ENCODE peak calls at places on chromosome 16, in eight cellular contexts. I is RPMI8226, C is Kasumi-1, G is heart right ventricle, V is EL, U is GM23338, X is tibial artery, T is NCI-H1930. J is an unnamed sample.

GRCh38 chr16:8957061-8957392 is 6.7 kb downstream of the USP7 start:
- DNase-seq in I (no peak), C (no peak), G (no peak), V (no peak), U (no peak), X (no peak), T (no peak), J (no peak)

GRCh38 chr16:4360538-4361021 is 9.5 kb upstream of the PAM16 start:
- DNase-seq in I (no peak), C (no peak), G (no peak), V (no peak), U (no peak), X (no peak), T (no peak), J (no peak)

GRCh38 chr16:81181013-81181720 is 57.3 kb upstream of the BCO1 start:
- DNase-seq in I (no peak), C (no peak), G (peak), V (peak), U (peak), X (peak), T (peak), J (peak)

GRCh38 chr16:1188781-1189189 is 35.9 kb downstream of the CACNA1H start:
- DNase-seq in I (peak), C (no peak), G (peak), V (peak), U (peak), X (no peak), T (no peak), J (peak)

GRCh38 chr16:89720520-89720858 is 209 bp downstream of the VPS9D1 start:
- DNase-seq in I (no peak), C (no peak), G (peak), V (peak), U (peak), X (no peak), T (no peak), J (no peak)

GRCh38 chr16:12214509-12214908 is 238.0 kb downstream of the SNX29 start:
- DNase-seq in I (no peak), C (no peak), G (no peak), V (no peak), U (peak), X (no peak), T (no peak), J (no peak)

GRCh38 chr16:12330541-12330940 is 354.0 kb downstream of the SNX29 start:
- DNase-seq in I (no peak), C (no peak), G (peak), V (no peak), U (no peak), X (no peak), T (no peak), J (no peak)

GRCh38 chr16:85317704-85318103 is 205.4 kb upstream of the CIBAR2 start:
- DNase-seq in I (no peak), C (no peak), G (no peak), V (no peak), U (no peak), X (no peak), T (no peak), J (no peak)

GRCh38 chr16:1466968-1467521 is 7.8 kb downstream of the CLCN7 start:
- DNase-seq in I (peak), C (no peak), G (no peak), V (no peak), U (no peak), X (no peak), T (no peak), J (no peak)

GRCh38 chr16:9258423-9259051 is 167.1 kb downstream of the HAPSTR1 start:
- DNase-seq in I (peak), C (no peak), G (peak), V (peak), U (peak), X (no peak), T (peak), J (peak)

GRCh38 chr16:30958164-30959083 is 870 bp downstream of the SETD1A start:
- DNase-seq in I (peak), C (no peak), G (peak), V (peak), U (peak), X (peak), T (peak), J (no peak)

GRCh38 chr16:28491970-28492474 is at the start of gene CLN3:
- DNase-seq in I (peak), C (peak), G (peak), V (peak), U (peak), X (peak), T (peak), J (peak)